ENCODE peak calls at places on chromosomes 1 and 21, in eight cellular contexts. O is dorsolateral prefrontal cortex; I is activated naive CD8-positive, alpha-beta T cell treated with anti-CD3 and anti-CD28 coated beads, Interleukin-2, amount 50 U/mL, for 16 hours; T is T-helper 1 cell; X is activated gamma-delta T cell treated with anti-CD3 and anti-CD28 coated beads, Interleukin-2, amount 50 U/mL, for 16 hours; A is left lung; G is renal cortical epithelial cell; V is tibial artery. N is an unnamed sample.

GRCh38 chr1:175675017-175675416 is 68.4 kb downstream of the TNR start:
- DNase-seq in O (no peak), X (no peak), G (no peak), T (no peak), V (no peak), A (no peak), I (no peak), N (no peak)

GRCh38 chr1:70372426-70372825 is 17.9 kb upstream of the ANKRD13C start:
- DNase-seq in A (no peak), O (no peak), X (no peak), G (no peak), V (no peak), I (no peak), T (no peak), N (no peak)

GRCh38 chr1:110508038-110508437 is 10.9 kb downstream of the KCNA10 start:
- DNase-seq in I (no peak), O (no peak), T (no peak), G (no peak), A (peak), V (peak), X (no peak), N (no peak)

GRCh38 chr1:61213612-61214011 is 131.3 kb downstream of the NFIA start:
- DNase-seq in V (no peak), X (no peak), G (no peak), O (no peak), I (no peak), T (no peak), A (no peak), N (no peak)

GRCh38 chr1:54347955-54348699 is 58.1 kb downstream of the SSBP3 start:
- DNase-seq in O (no peak), G (peak), T (no peak), I (no peak), V (no peak), X (no peak), A (peak), N (no peak)

GRCh38 chr1:17370618-17371017 is 1.4 kb upstream of the PADI6 start:
- DNase-seq in G (peak), X (no peak), O (no peak), I (no peak), V (no peak), T (no peak), A (no peak), N (no peak)

GRCh38 chr1:16204634-16205332 is 7.7 kb downstream of the ARHGEF19 start:
- DNase-seq in I (no peak), T (no peak), V (no peak), O (no peak), A (no peak), G (no peak), X (no peak), N (no peak)

GRCh38 chr1:30748098-30748698 is 9.4 kb downstream of the LAPTM5 start:
- DNase-seq in V (no peak), O (peak), I (no peak), X (no peak), T (no peak), A (no peak), G (no peak), N (no peak)

GRCh38 chr21:36551326-36551725 is 71.4 kb upstream of the CLDN14 start:
- DNase-seq in G (no peak), T (no peak), A (no peak), I (no peak), X (no peak), V (no peak), O (no peak), N (no peak)

GRCh38 chr1:203086992-203087763 is 1.4 kb upstream of the MYOG start:
- DNase-seq in V (no peak), A (no peak), T (no peak), X (no peak), G (no peak), I (no peak), O (no peak), N (no peak)

GRCh38 chr21:32645261-32646182 is 33.3 kb upstream of the CFAP298 start:
- DNase-seq in O (no peak), T (no peak), V (no peak), X (no peak), G (no peak), I (no peak), A (no peak), N (no peak)

GRCh38 chr1:155858805-155859233 is 548 bp upstream of the SYT11 start:
- DNase-seq in T (no peak), G (peak), V (no peak), I (no peak), O (no peak), X (no peak), A (no peak), N (no peak)

GRCh38 chr1:154714638-154715037 is 106.7 kb upstream of the ADAR start:
- DNase-seq in V (peak), A (peak), I (no peak), O (no peak), X (no peak), G (peak), T (no peak), N (no peak)

GRCh38 chr1:63317007-63317813 is 5.2 kb upstream of the FOXD3 start:
- DNase-seq in I (no peak), T (no peak), X (no peak), O (no peak), A (peak), V (no peak), G (peak), N (peak)

GRCh38 chr1:180930687-180931086 is 18.0 kb downstream of the KIAA1614 start:
- DNase-seq in I (no peak), X (no peak), T (no peak), O (no peak), G (no peak), A (no peak), V (no peak), N (no peak)

GRCh38 chr1:201348211-201348566 is 29.3 kb downstream of the TNNT2 start:
- DNase-seq in X (no peak), O (no peak), A (no peak), I (no peak), T (no peak), V (no peak), G (peak), N (no peak)